ENCODE peak calls at places on chromosomes 5 and 9, in nine cellular contexts. O, J, G, W, M, C, P, A and N are unnamed samples.

GRCh38 chr5:10457682-10458574 is 16.2 kb downstream of the ROPN1L start:
- DNase-seq in O (peak; percentile 23), J (no peak), G (no peak), W (peak; percentile 49), M (no peak), C (no peak), P (no peak), A (no peak), N (no peak)

GRCh38 chr5:60223342-60223741 is 329.8 kb upstream of the PDE4D start:
- DNase-seq in O (no peak), J (no peak), G (no peak), W (peak; percentile 18), M (no peak), C (no peak), P (no peak), A (no peak), N (no peak)

GRCh38 chr5:74303575-74303974 is 337.0 kb downstream of the ENC1 start:
- DNase-seq in O (peak; percentile 66), J (no peak), G (no peak), W (peak; percentile 45), M (no peak), C (no peak), P (no peak), A (no peak), N (no peak)

GRCh38 chr9:23215688-23216087 is 610.4 kb downstream of the ELAVL2 start:
- DNase-seq in O (no peak), J (no peak), G (no peak), W (no peak), M (no peak), C (no peak), P (no peak), A (no peak), N (no peak)

GRCh38 chr5:17218353-17219005 is 1.0 kb downstream of the BASP1 start:
- DNase-seq in O (peak; percentile 82), J (peak; percentile 22), G (no peak), W (peak; percentile 83), M (no peak), C (peak; percentile 62), P (no peak), A (no peak), N (no peak)

GRCh38 chr9:36189978-36190377 is 743 bp upstream of the CLTA start:
- DNase-seq in O (no peak), J (no peak), G (no peak), W (no peak), M (no peak), C (no peak), P (no peak), A (no peak), N (no peak)

GRCh38 chr9:3954950-3955670 is 344.8 kb downstream of the GLIS3 start:
- DNase-seq in O (no peak), J (no peak), G (no peak), W (peak; percentile 63), M (peak; percentile 24), C (no peak), P (no peak), A (peak; percentile 25), N (no peak)

GRCh38 chr5:170265527-170265926 is 32.0 kb downstream of the LCP2 start:
- DNase-seq in O (peak; percentile 16), J (no peak), G (no peak), W (peak; percentile 40), M (no peak), C (no peak), P (no peak), A (no peak), N (no peak)

GRCh38 chr5:99141534-99142135 is 212.8 kb upstream of the CHD1 start:
- DNase-seq in O (no peak), J (no peak), G (no peak), W (no peak), M (no peak), C (no peak), P (no peak), A (no peak), N (no peak)

GRCh38 chr9:124017929-124018730 is 6.6 kb downstream of the LHX2 start:
- DNase-seq in O (no peak), J (no peak), G (peak; percentile 51), W (no peak), M (no peak), C (no peak), P (no peak), A (no peak), N (no peak)

GRCh38 chr9:133619791-133620190 is 10.6 kb upstream of the FAM163B start:
- DNase-seq in O (no peak), J (no peak), G (no peak), W (no peak), M (peak; percentile 70), C (no peak), P (peak; percentile 15), A (peak; percentile 76), N (no peak)

GRCh38 chr5:859798-860296 is 9.1 kb upstream of the ZDHHC11 start:
- DNase-seq in O (no peak), J (no peak), G (no peak), W (no peak), M (no peak), C (no peak), P (no peak), A (no peak), N (no peak)

GRCh38 chr5:51468196-51468595 is 84.9 kb downstream of the ISL1 start:
- DNase-seq in O (peak; percentile 2), J (no peak), G (no peak), W (no peak), M (no peak), C (no peak), P (no peak), A (no peak), N (no peak)

GRCh38 chr9:33813712-33814641 is 3.0 kb upstream of the UBE2R2 start:
- DNase-seq in O (peak; percentile 86), J (no peak), G (peak; percentile 56), W (peak; percentile 83), M (no peak), C (peak; percentile 56), P (no peak), A (no peak), N (peak; percentile 12)

GRCh38 chr5:145797336-145797735 is 37.8 kb downstream of the PRELID2 start:
- DNase-seq in O (peak; percentile 6), J (no peak), G (no peak), W (peak; percentile 38), M (no peak), C (no peak), P (no peak), A (no peak), N (no peak)

GRCh38 chr5:148844433-148845279 is 18.2 kb downstream of the ADRB2 start:
- DNase-seq in O (no peak), J (no peak), G (no peak), W (no peak), M (no peak), C (no peak), P (no peak), A (peak; percentile 45), N (no peak)

GRCh38 chr9:108142504-108143201 is 653.1 kb upstream of the KLF4 start:
- DNase-seq in O (peak; percentile 98), J (peak; percentile 8), G (no peak), W (peak; percentile 75), M (no peak), C (no peak), P (no peak), A (no peak), N (peak; percentile 59)

GRCh38 chr5:169716287-169716686 is 79.2 kb downstream of the DOCK2 start:
- DNase-seq in O (peak; percentile 82), J (no peak), G (no peak), W (peak; percentile 78), M (no peak), C (no peak), P (no peak), A (no peak), N (no peak)

GRCh38 chr5:36360311-36360710 is 58.6 kb upstream of the RANBP3L start:
- DNase-seq in O (no peak), J (no peak), G (no peak), W (no peak), M (no peak), C (no peak), P (no peak), A (no peak), N (no peak)

GRCh38 chr9:125807065-125807464 is 59.9 kb downstream of the PBX3 start:
- DNase-seq in O (peak; percentile 73), J (no peak), G (no peak), W (peak; percentile 61), M (no peak), C (no peak), P (no peak), A (no peak), N (no peak)

GRCh38 chr5:31185951-31186350 is 7.5 kb upstream of the CDH6 start:
- DNase-seq in O (no peak), J (no peak), G (no peak), W (no peak), M (no peak), C (no peak), P (no peak), A (no peak), N (no peak)

GRCh38 chr9:93261735-93262523 is 78.0 kb downstream of the WNK2 start:
- DNase-seq in O (no peak), J (no peak), G (no peak), W (no peak), M (no peak), C (peak; percentile 40), P (no peak), A (peak; percentile 7), N (no peak)

GRCh38 chr5:38879091-38879460 is 33.3 kb downstream of the OSMR start:
- DNase-seq in O (no peak), J (no peak), G (no peak), W (no peak), M (no peak), C (no peak), P (no peak), A (no peak), N (no peak)

GRCh38 chr5:134115806-134116175 is 1.3 kb downstream of the TCF7 start:
- DNase-seq in O (no peak), J (no peak), G (no peak), W (no peak), M (no peak), C (no peak), P (no peak), A (no peak), N (no peak)

GRCh38 chr5:112787896-112788295 is 50.2 kb downstream of the APC start:
- DNase-seq in O (no peak), J (no peak), G (no peak), W (no peak), M (no peak), C (no peak), P (no peak), A (no peak), N (no peak)

GRCh38 chr5:91367374-91367773 is 15.7 kb downstream of the ARRDC3 start:
- DNase-seq in O (no peak), J (no peak), G (no peak), W (no peak), M (no peak), C (no peak), P (no peak), A (no peak), N (no peak)